ENCODE peak calls at places on chromosome 22, in six cellular contexts. X is Kasumi-1, W is activated T-cell treated with anti-CD3 and anti-CD28 coated beads for 1 hour, D is HTR-8/SVneo, E is NCI-H460, Y is astrocyte of the spinal cord. B is an unnamed sample.

GRCh38 chr22:37454857-37455686 is 27.8 kb upstream of the ELFN2 start:
- DNase-seq in Y (peak; percentile 87), W (no peak), D (peak; percentile 58), X (no peak), E (no peak), B (no peak)

GRCh38 chr22:33896801-33897620 is 23.3 kb downstream of the LARGE1 start:
- DNase-seq in D (no peak), Y (no peak), W (no peak), X (no peak), E (no peak), B (no peak)

GRCh38 chr22:36569999-36570398 is 41.0 kb upstream of the EIF3D start:
- DNase-seq in D (no peak), W (no peak), E (no peak), Y (no peak), X (no peak), B (no peak)

GRCh38 chr22:25078591-25078990 is 121.1 kb upstream of the CRYBB3 start:
- DNase-seq in E (no peak), Y (peak; percentile 33), W (no peak), X (no peak), D (no peak), B (no peak)

GRCh38 chr22:46929689-46930225 is 167.3 kb downstream of the TBC1D22A start:
- DNase-seq in Y (no peak), E (no peak), X (no peak), D (no peak), W (no peak), B (no peak)

GRCh38 chr22:35486116-35486631 is 54.5 kb upstream of the RASD2 start:
- DNase-seq in Y (no peak), X (no peak), E (no peak), D (no peak), W (no peak), B (no peak)

GRCh38 chr22:39139933-39140332 is 12.5 kb downstream of the CBX7 start:
- DNase-seq in D (no peak), W (no peak), Y (no peak), X (no peak), E (no peak), B (no peak)

GRCh38 chr22:26474687-26475086 is 8.9 kb downstream of the HPS4 start:
- DNase-seq in W (no peak), E (no peak), X (no peak), Y (peak; percentile 5), D (no peak), B (no peak)

GRCh38 chr22:37781434-37782059 is 26.2 kb upstream of the GCAT start:
- DNase-seq in Y (no peak), X (peak; percentile 13), W (no peak), E (no peak), D (no peak), B (no peak)

GRCh38 chr22:25804676-25805075 is 62.7 kb downstream of the MYO18B start:
- DNase-seq in Y (no peak), D (no peak), X (no peak), W (no peak), E (no peak), B (no peak)

GRCh38 chr22:44775862-44776261 is 23.5 kb downstream of the ARHGAP8 start:
- DNase-seq in E (no peak), Y (no peak), W (no peak), X (no peak), D (no peak), B (no peak)

GRCh38 chr22:48783821-48784266 is 1043.8 kb downstream of the BRD1 start:
- DNase-seq in W (no peak), D (no peak), X (no peak), Y (no peak), E (no peak), B (no peak)

GRCh38 chr22:47095395-47096122 is 333.1 kb downstream of the TBC1D22A start:
- DNase-seq in D (no peak), X (no peak), Y (no peak), E (no peak), W (no peak), B (no peak)

GRCh38 chr22:36644333-36644757 is 59.2 kb downstream of the CACNG2 start:
- DNase-seq in D (peak; percentile 32), E (peak; percentile 80), Y (peak; percentile 91), W (no peak), X (peak; percentile 61), B (no peak)

GRCh38 chr22:39574779-39575551 is 4.4 kb downstream of the CACNA1I start:
- DNase-seq in E (no peak), Y (peak; percentile 93), W (no peak), D (peak; percentile 85), X (no peak), B (no peak)

GRCh38 chr22:23212061-23213030 is 32.0 kb downstream of the BCR start:
- DNase-seq in Y (no peak), E (no peak), W (no peak), X (no peak), D (no peak), B (peak; percentile 33)

GRCh38 chr22:27987557-27987956 is 68.5 kb upstream of the PITPNB start:
- DNase-seq in X (peak; percentile 33), W (no peak), Y (peak; percentile 87), D (peak; percentile 15), E (no peak), B (no peak)

GRCh38 chr22:50620861-50621490 is 7.0 kb downstream of the ARSA start:
- DNase-seq in D (no peak), Y (peak; percentile 7), W (peak; percentile 31), X (no peak), E (no peak), B (no peak)

GRCh38 chr22:40397436-40397835 is 27.0 kb downstream of the SGSM3 start:
- DNase-seq in E (no peak), W (no peak), Y (peak; percentile 38), D (no peak), X (no peak), B (no peak)

GRCh38 chr22:43186272-43187170 is at the start of gene TTLL12:
- DNase-seq in W (peak; percentile 50), D (peak; percentile 69), Y (peak; percentile 35), E (peak; percentile 39), X (peak; percentile 28), B (peak; percentile 52)

GRCh38 chr22:30212363-30212995 is 34.1 kb downstream of the LIF start:
- DNase-seq in D (no peak), Y (peak; percentile 94), E (peak; percentile 90), X (no peak), W (no peak), B (no peak)

GRCh38 chr22:41770715-41771452 is 29.6 kb upstream of the CCDC134 start:
- DNase-seq in D (no peak), W (no peak), X (no peak), E (no peak), Y (no peak), B (no peak)

GRCh38 chr22:23824476-23825245 is 14.1 kb downstream of the DERL3 start:
- DNase-seq in D (no peak), X (no peak), W (no peak), Y (no peak), E (no peak), B (no peak)

GRCh38 chr22:47396515-47396914 is 634.1 kb downstream of the TBC1D22A start:
- DNase-seq in E (no peak), D (no peak), W (no peak), X (no peak), Y (no peak), B (no peak)

GRCh38 chr22:30821381-30821780 is 126.7 kb downstream of the OSBP2 start:
- DNase-seq in E (no peak), D (no peak), X (no peak), Y (no peak), W (no peak), B (no peak)

GRCh38 chr22:39388261-39389011 is 11.1 kb upstream of the TAB1 start:
- DNase-seq in W (peak; percentile 58), D (peak; percentile 97), E (peak; percentile 59), X (no peak), Y (peak; percentile 82), B (peak; percentile 20)

GRCh38 chr22:39960791-39961746 is 872 bp downstream of the TMA7B start:
- DNase-seq in X (peak; percentile 82), Y (peak; percentile 99), E (peak; percentile 41), W (peak; percentile 29), D (peak; percentile 60), B (no peak)

GRCh38 chr22:20206709-20207215 is 55.9 kb upstream of the CCDC188 start:
- DNase-seq in E (no peak), Y (no peak), W (no peak), D (no peak), X (no peak), B (no peak)

GRCh38 chr22:37630839-37631435 is 8.5 kb upstream of the SH3BP1 start:
- DNase-seq in W (no peak), E (no peak), D (no peak), X (no peak), Y (no peak), B (no peak)

GRCh38 chr22:40665312-40665711 is 14.0 kb upstream of the MCHR1 start:
- DNase-seq in Y (no peak), D (no peak), E (no peak), X (no peak), W (no peak), B (no peak)

GRCh38 chr22:49237279-49237678 is 590.4 kb downstream of the BRD1 start:
- DNase-seq in X (no peak), E (no peak), W (no peak), Y (no peak), D (no peak), B (no peak)

GRCh38 chr22:18927020-18927419 is 9.1 kb downstream of the PRODH start:
- DNase-seq in X (no peak), Y (no peak), D (no peak), E (no peak), W (no peak), B (no peak)

GRCh38 chr22:41237707-41238569 is 2.8 kb downstream of the CHADL start:
- DNase-seq in Y (peak; percentile 22), X (peak; percentile 65), D (no peak), W (peak; percentile 72), E (peak; percentile 40), B (peak; percentile 59)

GRCh38 chr22:47842119-47842518 is 1079.7 kb downstream of the TBC1D22A start:
- DNase-seq in X (no peak), Y (no peak), E (no peak), W (no peak), D (no peak), B (no peak)

GRCh38 chr22:38437416-38437815 is 17.6 kb downstream of the KCNJ4 start:
- DNase-seq in Y (no peak), E (no peak), X (no peak), D (no peak), W (no peak), B (no peak)

GRCh38 chr22:28934026-28934425 is 50.7 kb downstream of the ZNRF3 start:
- DNase-seq in W (no peak), Y (no peak), D (no peak), E (no peak), X (no peak), B (peak; percentile 14)

GRCh38 chr22:34917239-34917638 is 148.7 kb upstream of the ISX start:
- DNase-seq in Y (no peak), X (no peak), W (no peak), E (no peak), D (no peak), B (no peak)

GRCh38 chr22:23287136-23288095 is 107.1 kb downstream of the BCR start:
- DNase-seq in E (no peak), D (no peak), Y (no peak), W (no peak), X (no peak), B (no peak)

GRCh38 chr22:38069372-38070249 is 12.4 kb downstream of the PICK1 start:
- DNase-seq in Y (peak; percentile 49), D (no peak), W (no peak), E (no peak), X (peak; percentile 64), B (no peak)

GRCh38 chr22:44288951-44289350 is 23.8 kb downstream of the SHISAL1 start:
- DNase-seq in Y (no peak), E (no peak), D (no peak), W (no peak), X (no peak), B (no peak)

B was measured in NCI-H1436.